ENCODE peak calls at places on chromosome 2, in seven cellular contexts. S is esophagus muscularis mucosa, I is vagina, W is stomach, P is HCT116, O is body of pancreas, T is spleen. A is an unnamed sample. For H3K9me3, the result is how much of the 10 kb centered on the place peaks cover.

GRCh38 chr2:96260404-96261260 is 5.2 kb downstream of the TMEM127 start:
- DNase-seq in S (no peak), I (no peak), W (peak), P (peak), O (peak), T (no peak), A (peak)

GRCh38 chr2:177143444-177143843 is 69.2 kb upstream of the HNRNPA3 start:
- DNase-seq in S (no peak), I (no peak), W (no peak), P (no peak), O (no peak), T (no peak), A (no peak)

GRCh38 chr2:130894326-130894942 is 57.7 kb downstream of the ARHGEF4 start:
- DNase-seq in S (no peak), I (no peak), W (no peak), P (no peak), O (no peak), T (no peak), A (no peak)

GRCh38 chr2:20584637-20585321 is 66.1 kb downstream of the HS1BP3 start:
- DNase-seq in S (no peak), I (no peak), W (peak), P (peak), O (peak), T (peak), A (no peak)

GRCh38 chr2:204325468-204325867 is 219.8 kb upstream of the PARD3B start:
- DNase-seq in S (no peak), I (no peak), W (peak), P (peak), O (peak), T (no peak), A (no peak)

GRCh38 chr2:130183500-130184373 is 1.7 kb downstream of the MZT2B start:
- DNase-seq in S (no peak), I (no peak), W (no peak), P (no peak), O (no peak), T (peak), A (no peak)

GRCh38 chr2:105405291-105405690 is 6.4 kb upstream of the FHL2 start:
- DNase-seq in S (no peak), I (no peak), W (no peak), P (no peak), O (no peak), T (no peak), A (no peak)

GRCh38 chr2:194819367-194819766 is 837.7 kb upstream of the SLC39A10 start:
- DNase-seq in S (no peak), I (no peak), W (no peak), P (no peak), O (no peak), T (no peak), A (no peak)

GRCh38 chr2:212114489-212114888 is 424.1 kb downstream of the ERBB4 start:
- DNase-seq in S (no peak), I (no peak), W (no peak), P (no peak), O (no peak), T (no peak), A (no peak)

GRCh38 chr2:153871231-153872221 is at the start of gene GALNT13:
- DNase-seq in S (no peak), I (no peak), W (no peak), P (no peak), O (peak), T (peak), A (peak)

GRCh38 chr2:159891917-159892691 is 94.1 kb upstream of the CD302 start:
- DNase-seq in S (no peak), I (no peak), W (no peak), P (peak), O (no peak), T (no peak), A (no peak)

GRCh38 chr2:222904557-222905258 is 43.9 kb downstream of the ACSL3 start:
- DNase-seq in S (no peak), I (no peak), W (no peak), P (no peak), O (no peak), T (no peak), A (no peak)

GRCh38 chr2:131431336-131431735 is 44.6 kb upstream of the TUBA3D start:
- DNase-seq in S (no peak), I (no peak), W (no peak), P (no peak), O (no peak), T (no peak), A (no peak)

GRCh38 chr2:121287146-121287798 is 2.3 kb upstream of the TFCP2L1 start:
- DNase-seq in S (no peak), I (no peak), W (no peak), P (no peak), O (no peak), T (no peak), A (no peak)

GRCh38 chr2:182642328-182642727 is 73.7 kb upstream of the DNAJC10 start:
- DNase-seq in S (no peak), I (no peak), W (peak), P (peak), O (no peak), T (peak), A (peak)

DNA sequence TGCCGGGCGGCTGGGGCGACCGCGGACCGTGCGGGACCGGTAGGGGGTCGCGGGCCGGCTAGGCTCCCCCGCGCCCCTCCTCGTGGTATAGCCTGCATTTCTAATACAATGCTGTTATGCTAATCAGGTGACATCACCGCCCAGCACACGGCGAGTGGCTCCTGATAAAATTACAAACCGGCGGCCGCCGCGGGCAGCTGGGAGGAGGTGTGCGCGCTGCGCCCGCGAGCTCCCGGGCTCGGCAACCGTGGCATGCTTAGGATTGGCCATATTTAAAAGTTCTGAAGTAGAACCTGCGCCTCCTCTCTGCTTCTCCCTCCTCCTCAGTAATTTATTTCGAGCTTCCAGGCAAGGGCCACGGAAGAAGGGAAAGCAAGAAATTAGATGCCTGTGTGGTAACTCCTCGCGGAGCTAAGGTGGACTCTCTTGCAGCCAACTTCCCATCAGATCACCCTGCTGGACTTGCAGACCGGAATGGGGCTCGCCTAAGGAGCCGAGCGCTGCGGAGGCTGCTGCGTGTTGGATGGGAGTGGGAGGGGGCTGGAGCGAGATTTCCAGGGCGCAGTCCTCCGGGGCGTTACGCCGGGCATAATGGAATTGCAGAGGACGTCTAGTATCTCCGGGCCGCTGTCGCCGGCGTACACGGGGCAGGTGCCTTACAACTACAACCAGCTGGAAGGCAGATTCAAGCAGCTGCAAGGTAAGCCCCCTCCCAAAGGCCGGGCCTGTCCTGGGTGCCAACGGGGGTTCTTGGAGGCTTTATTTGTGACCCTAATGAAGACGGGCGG is 102.3 kb downstream of the SPTBN1 start:
- DNase-seq in S (no peak), I (no peak), W (peak), P (peak), O (peak), T (peak), A (peak)
- TF ChIP-seq POLR2A in S (peak), I (peak), W (no peak), P (no peak), O (peak), T (peak), A (no peak)

GRCh38 chr2:16184341-16184890 is 244.1 kb downstream of the MYCN start:
- DNase-seq in S (no peak), I (no peak), W (no peak), P (no peak), O (no peak), T (no peak), A (no peak)
- H3K9me3 ChIP-seq in S (under half), I (under half), W (under half), P (under half), O (under half), T (under half), A (under half)

DNA sequence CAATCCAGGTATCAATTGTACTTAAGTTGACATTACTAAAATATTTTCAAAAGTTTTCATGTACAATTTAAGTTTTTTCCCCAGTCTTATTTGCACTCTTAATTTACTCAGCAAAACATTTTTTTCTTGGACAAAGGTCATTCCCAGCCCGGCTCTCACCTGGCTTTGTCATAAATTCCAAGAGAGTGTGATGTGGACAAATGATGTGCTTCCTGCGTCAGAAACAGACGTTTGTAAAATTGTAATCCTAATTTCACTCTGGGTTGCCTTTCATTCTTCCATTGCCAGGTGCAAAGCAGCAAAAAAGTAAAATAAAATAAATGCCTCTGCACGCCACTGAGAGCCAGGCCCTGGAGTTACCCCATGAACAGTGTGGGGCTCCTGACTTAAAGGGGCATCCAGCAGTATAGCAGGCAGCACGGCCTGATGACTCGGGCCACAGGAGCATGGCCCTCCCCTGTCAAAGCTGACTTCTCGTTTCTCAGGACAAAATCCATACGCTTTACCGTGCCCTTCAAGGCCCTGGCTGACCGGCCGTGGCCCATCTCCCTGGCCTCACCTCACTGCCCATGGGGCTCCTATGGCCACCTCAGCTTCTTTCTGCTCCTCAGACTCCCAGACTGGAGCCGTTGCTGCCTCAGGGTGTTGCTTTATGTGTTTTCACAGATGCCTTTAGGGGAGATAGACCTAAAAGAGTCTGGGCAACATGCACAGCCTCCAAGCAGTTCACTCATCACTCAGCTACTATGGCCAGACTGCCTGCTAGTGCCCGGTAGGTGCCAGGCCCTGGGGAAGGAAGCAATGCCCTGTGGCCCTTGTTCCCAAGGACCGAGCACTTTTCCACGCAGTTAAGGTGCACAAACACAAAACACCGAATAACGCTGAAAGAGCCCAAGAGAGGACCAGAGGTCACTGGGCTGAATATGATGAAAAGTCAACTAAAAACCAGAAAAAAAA is 7.6 kb upstream of the TMEM185B start:
- DNase-seq in S (no peak), I (no peak), W (no peak), P (no peak), O (no peak), T (peak), A (no peak)
- H3K4me3 ChIP-seq in S (peak), I (no peak), W (no peak), P (no peak), O (no peak), T (no peak), A (peak)

GRCh38 chr2:108355907-108356734 is 21.6 kb upstream of the SULT1C4 start:
- DNase-seq in S (no peak), I (no peak), W (no peak), P (no peak), O (no peak), T (no peak), A (no peak)
- TF ChIP-seq POLR2A in S (no peak), I (no peak), W (no peak), P (peak), O (no peak), T (no peak), A (no peak)

GRCh38 chr2:98507461-98507860 is 62.8 kb downstream of the INPP4A start:
- DNase-seq in S (peak), I (no peak), W (no peak), P (no peak), O (no peak), T (peak), A (no peak)
- H3K9me3 ChIP-seq in S (under half), I (under half), W (under half), P (under half), O (under half), T (under half), A (under half)

GRCh38 chr2:65471409-65471808 is 39.0 kb upstream of the SPRED2 start:
- DNase-seq in S (no peak), I (no peak), W (no peak), P (no peak), O (no peak), T (no peak), A (no peak)
- H3K4me3 ChIP-seq in S (no peak), I (no peak), W (no peak), P (no peak), O (no peak), T (no peak), A (no peak)

A was measured in heart left ventricle.